ENCODE peak calls at places on chromosomes 4 and X, in six cellular contexts. One of them, this sample, is unnamed. For H3K27me3, the result is how much of the 10 kb centered on the place peaks cover.

GRCh38 chr4:1250921-1251772 is 2.2 kb upstream of the CTBP1 start:
- DNase-seq in suprapubic skin: peak
- DNase-seq in uterus: no peak
- DNase-seq in CD8-positive, alpha-beta T cell: peak
- DNase-seq in ovary: peak
- DNase-seq in body of pancreas: no peak
- DNase-seq in this sample: no peak

GRCh38 chrX:115560978-115561604 is at the start of gene PLS3:
- DNase-seq in body of pancreas: peak
- DNase-seq in CD8-positive, alpha-beta T cell: no peak
- DNase-seq in uterus: peak
- DNase-seq in ovary: peak
- DNase-seq in suprapubic skin: peak
- DNase-seq in this sample: peak

GRCh38 chr4:48127882-48128394 is 6.1 kb downstream of the TXK start:
- DNase-seq in uterus: peak
- DNase-seq in body of pancreas: peak
- DNase-seq in CD8-positive, alpha-beta T cell: peak
- DNase-seq in ovary: peak
- DNase-seq in suprapubic skin: no peak
- DNase-seq in this sample: peak

GRCh38 chrX:143570747-143571146 is 53.5 kb upstream of the SPANXN3 start:
- DNase-seq in body of pancreas: no peak
- DNase-seq in uterus: no peak
- DNase-seq in ovary: no peak
- DNase-seq in suprapubic skin: no peak
- DNase-seq in CD8-positive, alpha-beta T cell: no peak
- DNase-seq in this sample: no peak

GRCh38 chr4:182555997-182556418 is 312.8 kb downstream of the TENM3 start:
- DNase-seq in CD8-positive, alpha-beta T cell: no peak
- DNase-seq in uterus: no peak
- DNase-seq in ovary: no peak
- DNase-seq in body of pancreas: no peak
- DNase-seq in suprapubic skin: no peak
- DNase-seq in this sample: no peak

GRCh38 chrX:153925739-153926593 is at the start of gene ARHGAP4:
- DNase-seq in suprapubic skin: no peak
- DNase-seq in uterus: no peak
- DNase-seq in CD8-positive, alpha-beta T cell: peak
- DNase-seq in ovary: peak
- DNase-seq in body of pancreas: no peak
- DNase-seq in this sample: no peak

GRCh38 chr4:64781737-64782326 is 372.6 kb upstream of the TECRL start:
- DNase-seq in CD8-positive, alpha-beta T cell: no peak
- DNase-seq in ovary: no peak
- DNase-seq in body of pancreas: no peak
- DNase-seq in uterus: no peak
- DNase-seq in suprapubic skin: no peak
- DNase-seq in this sample: no peak

GRCh38 chr4:140141196-140141845 is 12.7 kb downstream of the MAML3 start:
- DNase-seq in ovary: no peak
- DNase-seq in CD8-positive, alpha-beta T cell: no peak
- DNase-seq in uterus: no peak
- DNase-seq in body of pancreas: no peak
- DNase-seq in suprapubic skin: no peak
- DNase-seq in this sample: no peak

GRCh38 chrX:102126863-102127262 is 1.4 kb downstream of the TCEAL2 start:
- DNase-seq in ovary: no peak
- DNase-seq in CD8-positive, alpha-beta T cell: no peak
- DNase-seq in suprapubic skin: no peak
- DNase-seq in uterus: no peak
- DNase-seq in body of pancreas: no peak
- DNase-seq in this sample: no peak

GRCh38 chrX:40550069-40550468 is 30.7 kb upstream of the ATP6AP2 start:
- DNase-seq in body of pancreas: peak
- DNase-seq in uterus: no peak
- DNase-seq in ovary: no peak
- DNase-seq in suprapubic skin: no peak
- DNase-seq in CD8-positive, alpha-beta T cell: no peak
- DNase-seq in this sample: no peak

GRCh38 chr4:185381794-185382193 is 13.9 kb downstream of the LRP2BP start:
- DNase-seq in ovary: no peak
- DNase-seq in uterus: no peak
- DNase-seq in suprapubic skin: no peak
- DNase-seq in CD8-positive, alpha-beta T cell: no peak
- DNase-seq in body of pancreas: no peak
- DNase-seq in this sample: no peak

GRCh38 chrX:40651620-40652223 is 4.4 kb upstream of the CXorf38 start:
- DNase-seq in suprapubic skin: peak
- DNase-seq in uterus: peak
- DNase-seq in ovary: peak
- DNase-seq in body of pancreas: peak
- DNase-seq in CD8-positive, alpha-beta T cell: peak
- DNase-seq in this sample: peak

GRCh38 chr4:4866124-4866832 is 6.8 kb downstream of the MSX1 start:
- DNase-seq in ovary: no peak
- DNase-seq in uterus: no peak
- DNase-seq in suprapubic skin: no peak
- DNase-seq in body of pancreas: no peak
- DNase-seq in CD8-positive, alpha-beta T cell: no peak
- DNase-seq in this sample: no peak

GRCh38 chr4:129218355-129218754 is 122.4 kb downstream of the C4orf33 start:
- DNase-seq in body of pancreas: no peak
- DNase-seq in uterus: no peak
- DNase-seq in ovary: no peak
- DNase-seq in suprapubic skin: no peak
- DNase-seq in CD8-positive, alpha-beta T cell: no peak
- DNase-seq in this sample: no peak

GRCh38 chr4:104294811-104295210 is 199.9 kb downstream of the CXXC4 start:
- DNase-seq in uterus: no peak
- DNase-seq in CD8-positive, alpha-beta T cell: no peak
- DNase-seq in ovary: no peak
- DNase-seq in suprapubic skin: no peak
- DNase-seq in body of pancreas: no peak
- DNase-seq in this sample: no peak

GRCh38 chrX:48786341-48786800 is at the start of gene GATA1:
- DNase-seq in CD8-positive, alpha-beta T cell: no peak
- DNase-seq in body of pancreas: no peak
- DNase-seq in suprapubic skin: no peak
- DNase-seq in ovary: no peak
- DNase-seq in uterus: no peak
- DNase-seq in this sample: no peak

GRCh38 chr4:123838426-123838825 is 441.8 kb downstream of the SPRY1 start:
- DNase-seq in uterus: no peak
- DNase-seq in CD8-positive, alpha-beta T cell: no peak
- DNase-seq in suprapubic skin: no peak
- DNase-seq in ovary: no peak
- DNase-seq in body of pancreas: no peak
- DNase-seq in this sample: no peak

GRCh38 chrX:132401935-132402334 is 86.9 kb downstream of the MBNL3 start:
- DNase-seq in CD8-positive, alpha-beta T cell: no peak
- DNase-seq in uterus: no peak
- DNase-seq in suprapubic skin: no peak
- DNase-seq in body of pancreas: no peak
- DNase-seq in ovary: no peak
- DNase-seq in this sample: no peak

GRCh38 chr4:111618908-111619307 is 526.3 kb upstream of the FAM241A start:
- DNase-seq in CD8-positive, alpha-beta T cell: no peak
- DNase-seq in uterus: no peak
- DNase-seq in body of pancreas: no peak
- DNase-seq in suprapubic skin: no peak
- DNase-seq in ovary: no peak
- DNase-seq in this sample: no peak

GRCh38 chrX:125203737-125204578 is 115.7 kb upstream of the TEX13C start:
- DNase-seq in uterus: peak
- DNase-seq in suprapubic skin: peak
- DNase-seq in ovary: no peak
- DNase-seq in body of pancreas: peak
- DNase-seq in CD8-positive, alpha-beta T cell: no peak
- DNase-seq in this sample: no peak

GRCh38 chr4:39970559-39971270 is 7.0 kb downstream of the PDS5A start:
- DNase-seq in body of pancreas: no peak
- DNase-seq in CD8-positive, alpha-beta T cell: no peak
- DNase-seq in uterus: no peak
- DNase-seq in ovary: no peak
- DNase-seq in suprapubic skin: peak
- DNase-seq in this sample: peak

GRCh38 chrX:153993079-153993478 is 20.5 kb downstream of the TMEM187 start:
- DNase-seq in uterus: no peak
- DNase-seq in suprapubic skin: no peak
- DNase-seq in CD8-positive, alpha-beta T cell: no peak
- DNase-seq in body of pancreas: no peak
- DNase-seq in ovary: no peak
- DNase-seq in this sample: no peak

GRCh38 chrX:153782324-153782723 is 1.5 kb downstream of the SRPK3 start:
- DNase-seq in uterus: no peak
- DNase-seq in ovary: no peak
- DNase-seq in suprapubic skin: no peak
- DNase-seq in body of pancreas: no peak
- DNase-seq in CD8-positive, alpha-beta T cell: no peak
- DNase-seq in this sample: no peak

GRCh38 chr4:169225058-169225751 is 45.6 kb downstream of the SH3RF1 start:
- DNase-seq in CD8-positive, alpha-beta T cell: no peak
- DNase-seq in ovary: no peak
- DNase-seq in suprapubic skin: no peak
- DNase-seq in body of pancreas: no peak
- DNase-seq in uterus: no peak
- DNase-seq in this sample: no peak

GRCh38 chrX:41481264-41482109 is 34.3 kb downstream of the NYX start:
- DNase-seq in CD8-positive, alpha-beta T cell: no peak
- DNase-seq in ovary: no peak
- DNase-seq in uterus: no peak
- DNase-seq in suprapubic skin: no peak
- DNase-seq in body of pancreas: no peak
- DNase-seq in this sample: no peak

GRCh38 chrX:132153166-132153565 is 25.3 kb upstream of the FRMD7 start:
- DNase-seq in body of pancreas: no peak
- DNase-seq in ovary: no peak
- DNase-seq in uterus: no peak
- DNase-seq in CD8-positive, alpha-beta T cell: no peak
- DNase-seq in suprapubic skin: no peak
- DNase-seq in this sample: no peak

GRCh38 chr4:150982557-150983233 is 32.4 kb downstream of the LRBA start:
- DNase-seq in body of pancreas: no peak
- DNase-seq in CD8-positive, alpha-beta T cell: no peak
- DNase-seq in uterus: no peak
- DNase-seq in suprapubic skin: no peak
- DNase-seq in ovary: no peak
- DNase-seq in this sample: no peak

GRCh38 chr4:26780524-26780923 is 80.1 kb upstream of the STIM2 start:
- DNase-seq in suprapubic skin: no peak
- DNase-seq in ovary: no peak
- DNase-seq in CD8-positive, alpha-beta T cell: no peak
- DNase-seq in uterus: no peak
- DNase-seq in body of pancreas: no peak
- DNase-seq in this sample: no peak

GRCh38 chrX:17167915-17168314 is 207.1 kb upstream of the NHS start:
- DNase-seq in suprapubic skin: no peak
- DNase-seq in uterus: no peak
- DNase-seq in ovary: no peak
- DNase-seq in body of pancreas: no peak
- DNase-seq in CD8-positive, alpha-beta T cell: no peak
- DNase-seq in this sample: no peak

DNA sequence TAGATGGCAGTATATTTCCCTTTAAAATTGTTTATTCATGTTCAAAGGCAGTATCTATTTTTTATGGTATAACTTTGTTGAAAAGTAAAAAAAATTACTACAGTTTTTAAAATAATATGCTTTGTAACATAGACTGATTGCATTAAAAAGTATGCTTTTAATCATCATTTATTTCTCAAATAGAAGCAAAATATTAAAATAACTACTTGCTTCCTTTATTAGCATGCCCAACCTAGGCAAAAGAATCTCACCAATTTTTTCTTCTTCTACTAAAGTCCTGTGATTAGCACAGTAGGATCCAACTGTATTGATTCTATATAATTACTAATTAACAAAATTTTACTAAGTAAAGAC is 69.6 kb upstream of the NFKB1 start:
- DNase-seq in CD8-positive, alpha-beta T cell: no peak
- DNase-seq in ovary: no peak
- DNase-seq in suprapubic skin: no peak
- DNase-seq in body of pancreas: no peak
- DNase-seq in uterus: no peak
- DNase-seq in this sample: no peak
- TF ChIP-seq CTCF in CD8-positive, alpha-beta T cell: peak
- TF ChIP-seq CTCF in ovary: no peak
- TF ChIP-seq CTCF in suprapubic skin: no peak
- TF ChIP-seq CTCF in body of pancreas: no peak
- TF ChIP-seq CTCF in uterus: no peak
- TF ChIP-seq CTCF in this sample: no peak

GRCh38 chr4:66489370-66489769 is 819.1 kb upstream of the EPHA5 start:
- DNase-seq in CD8-positive, alpha-beta T cell: no peak
- DNase-seq in ovary: no peak
- DNase-seq in uterus: no peak
- DNase-seq in body of pancreas: no peak
- DNase-seq in suprapubic skin: no peak
- DNase-seq in this sample: no peak
- H3K27ac ChIP-seq in CD8-positive, alpha-beta T cell: no peak
- H3K27ac ChIP-seq in ovary: no peak
- H3K27ac ChIP-seq in uterus: no peak
- H3K27ac ChIP-seq in body of pancreas: no peak
- H3K27ac ChIP-seq in suprapubic skin: no peak
- H3K27ac ChIP-seq in this sample: no peak

DNA sequence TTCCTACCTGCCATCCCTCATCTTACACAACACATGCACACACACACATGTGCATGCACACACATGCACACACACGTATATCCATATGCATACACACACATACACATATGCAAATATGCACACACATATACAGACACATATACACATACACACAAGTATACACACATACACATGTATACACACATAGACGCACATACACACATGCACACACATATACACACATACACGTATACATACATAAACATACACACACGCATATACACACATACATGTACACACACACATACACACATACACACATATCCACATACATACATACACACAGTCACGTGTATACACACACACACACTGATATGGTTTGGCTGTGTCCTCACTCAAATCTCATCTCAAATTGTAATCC is 37.0 kb upstream of the AFAP1 start:
- DNase-seq in suprapubic skin: no peak
- DNase-seq in CD8-positive, alpha-beta T cell: no peak
- DNase-seq in body of pancreas: no peak
- DNase-seq in uterus: no peak
- DNase-seq in ovary: no peak
- DNase-seq in this sample: no peak
- H3K27me3 ChIP-seq in suprapubic skin: under half
- H3K27me3 ChIP-seq in CD8-positive, alpha-beta T cell: under half
- H3K27me3 ChIP-seq in body of pancreas: under half
- H3K27me3 ChIP-seq in uterus: under half
- H3K27me3 ChIP-seq in ovary: under half
- H3K27me3 ChIP-seq in this sample: under half

GRCh38 chrX:100817340-100817739 is 2.9 kb upstream of the CSTF2 start:
- DNase-seq in suprapubic skin: no peak
- DNase-seq in CD8-positive, alpha-beta T cell: no peak
- DNase-seq in body of pancreas: no peak
- DNase-seq in uterus: no peak
- DNase-seq in ovary: no peak
- DNase-seq in this sample: no peak

GRCh38 chrX:100819534-100819836 is 706 bp upstream of the CSTF2 start:
- DNase-seq in body of pancreas: no peak
- DNase-seq in uterus: no peak
- DNase-seq in ovary: peak
- DNase-seq in suprapubic skin: no peak
- DNase-seq in CD8-positive, alpha-beta T cell: no peak
- DNase-seq in this sample: no peak

GRCh38 chrX:100819837-100820666 is at the start of gene CSTF2:
- DNase-seq in uterus: peak
- DNase-seq in ovary: peak
- DNase-seq in body of pancreas: peak
- DNase-seq in CD8-positive, alpha-beta T cell: peak
- DNase-seq in suprapubic skin: peak
- DNase-seq in this sample: peak
- TF ChIP-seq CTCF in uterus: peak
- TF ChIP-seq CTCF in ovary: no peak
- TF ChIP-seq CTCF in body of pancreas: peak
- TF ChIP-seq CTCF in CD8-positive, alpha-beta T cell: no peak
- TF ChIP-seq CTCF in suprapubic skin: no peak
- TF ChIP-seq CTCF in this sample: no peak

This sample was measured in lung.